ENCODE peak calls at places on chromosomes 12 and 14, in eight cellular contexts. E is smooth muscle cell of the brain vasculature, J is cardiac fibroblast, C is left ventricle myocardium inferior, M is NCI-H1417, H is PC-9, N is KG1, I is NCI-H1105. Y is an unnamed sample.

GRCh38 chr12:82803201-82803600 is 116.5 kb downstream of the TMTC2 start:
- DNase-seq in E (no peak), J (no peak), C (no peak), M (peak; percentile 13), H (no peak), N (no peak), I (no peak), Y (no peak)

GRCh38 chr12:49189731-49190314 is 943 bp upstream of the TUBA1A start:
- DNase-seq in E (no peak), J (peak; percentile 22), C (no peak), M (peak; percentile 60), H (no peak), N (no peak), I (no peak), Y (no peak)

GRCh38 chr14:103008768-103009342 is 48.5 kb downstream of the CDC42BPB start:
- DNase-seq in E (no peak), J (peak; percentile 84), C (peak; percentile 52), M (no peak), H (peak; percentile 67), N (no peak), I (no peak), Y (no peak)

GRCh38 chr12:87384226-87384625 is 645.0 kb downstream of the C12orf50 start:
- DNase-seq in E (no peak), J (no peak), C (no peak), M (no peak), H (no peak), N (no peak), I (no peak), Y (no peak)

GRCh38 chr14:74019743-74020142 is 594 bp downstream of the BBOF1 start:
- DNase-seq in E (no peak), J (peak; percentile 80), C (no peak), M (no peak), H (no peak), N (no peak), I (no peak), Y (peak; percentile 65)

GRCh38 chr14:68694516-68695235 is 98.2 kb downstream of the ZFP36L1 start:
- DNase-seq in E (no peak), J (peak; percentile 84), C (no peak), M (no peak), H (no peak), N (no peak), I (no peak), Y (peak; percentile 84)

GRCh38 chr14:64598404-64598803 is 48.6 kb downstream of the PPP1R36 start:
- DNase-seq in E (no peak), J (no peak), C (no peak), M (no peak), H (no peak), N (no peak), I (no peak), Y (no peak)

GRCh38 chr12:132282950-132283771 is 46.2 kb downstream of the GALNT9 start:
- DNase-seq in E (no peak), J (no peak), C (no peak), M (no peak), H (no peak), N (no peak), I (no peak), Y (no peak)

GRCh38 chr12:17778242-17778641 is 311.8 kb downstream of the RERGL start:
- DNase-seq in E (no peak), J (no peak), C (no peak), M (no peak), H (no peak), N (no peak), I (no peak), Y (no peak)

GRCh38 chr14:65003394-65003793 is 16.7 kb downstream of the FNTB start:
- DNase-seq in E (no peak), J (peak; percentile 55), C (no peak), M (no peak), H (no peak), N (no peak), I (no peak), Y (no peak)

GRCh38 chr12:124464830-124465229 is 102.6 kb downstream of the NCOR2 start:
- DNase-seq in E (no peak), J (no peak), C (no peak), M (no peak), H (peak; percentile 71), N (no peak), I (no peak), Y (no peak)

GRCh38 chr12:92138626-92139025 is 7.0 kb downstream of the BTG1 start:
- DNase-seq in E (no peak), J (peak; percentile 16), C (no peak), M (no peak), H (no peak), N (no peak), I (no peak), Y (no peak)

GRCh38 chr12:56337753-56338221 is 897 bp upstream of the IL23A start:
- DNase-seq in E (no peak), J (peak; percentile 19), C (no peak), M (no peak), H (no peak), N (no peak), I (no peak), Y (peak; percentile 5)

GRCh38 chr14:81220488-81220766 is 332 bp downstream of the GTF2A1 start:
- DNase-seq in E (no peak), J (no peak), C (no peak), M (no peak), H (no peak), N (no peak), I (no peak), Y (no peak)

GRCh38 chr14:102826161-102826560 is 48.9 kb downstream of the TRAF3 start:
- DNase-seq in E (no peak), J (no peak), C (no peak), M (no peak), H (no peak), N (no peak), I (no peak), Y (no peak)

GRCh38 chr14:38197761-38198345 is 9.9 kb upstream of the SSTR1 start:
- DNase-seq in E (no peak), J (no peak), C (no peak), M (no peak), H (no peak), N (no peak), I (no peak), Y (peak; percentile 39)

GRCh38 chr14:102071283-102071998 is 15.4 kb downstream of the HSP90AA1 start:
- DNase-seq in E (no peak), J (peak; percentile 59), C (no peak), M (no peak), H (peak; percentile 100), N (no peak), I (no peak), Y (peak; percentile 17)

GRCh38 chr14:104690266-104690711 is 871 bp downstream of the INF2 start:
- DNase-seq in E (no peak), J (no peak), C (no peak), M (no peak), H (no peak), N (no peak), I (no peak), Y (no peak)

GRCh38 chr12:93376436-93377251 is 1.1 kb upstream of the NUDT4 start:
- DNase-seq in E (no peak), J (peak; percentile 57), C (peak; percentile 32), M (no peak), H (peak; percentile 43), N (no peak), I (no peak), Y (peak; percentile 44)

GRCh38 chr14:53152627-53152908 is 555 bp downstream of the DDHD1 start:
- DNase-seq in E (no peak), J (peak; percentile 42), C (no peak), M (no peak), H (no peak), N (no peak), I (no peak), Y (no peak)

GRCh38 chr12:24960222-24960855 is 11.4 kb upstream of the BCAT1 start:
- DNase-seq in E (no peak), J (peak; percentile 75), C (no peak), M (no peak), H (no peak), N (peak; percentile 26), I (no peak), Y (peak; percentile 50)

GRCh38 chr12:122238861-122239260 is 13.0 kb upstream of the DIABLO start:
- DNase-seq in E (no peak), J (no peak), C (no peak), M (no peak), H (no peak), N (no peak), I (no peak), Y (no peak)

GRCh38 chr14:97251423-97252155 is 454.4 kb downstream of the VRK1 start:
- DNase-seq in E (no peak), J (no peak), C (no peak), M (no peak), H (no peak), N (peak; percentile 24), I (no peak), Y (no peak)